ENCODE peak calls at places on chromosomes 13 and 19, in eight cellular contexts. W is fibroblast of lung, R is endodermal cell, N is brain microvascular endothelial cell, U is gastrocnemius medialis, T is GM23338, Y is lower lobe of right lung, P is fibroblast of mammary gland. X is an unnamed sample.

GRCh38 chr19:48897181-48897580 is 1.4 kb downstream of the TULP2 start:
- DNase-seq in T (no peak), P (no peak), N (no peak), U (no peak), W (no peak), Y (no peak), R (no peak), X (no peak)

GRCh38 chr19:45156231-45156630 is 4.6 kb downstream of the NKPD1 start:
- DNase-seq in Y (no peak), W (no peak), P (no peak), T (peak; percentile 54), R (peak; percentile 85), N (no peak), U (no peak), X (no peak)

GRCh38 chr13:75904012-75904411 is 267.9 kb downstream of the LMO7 start:
- DNase-seq in U (no peak), T (no peak), N (no peak), Y (no peak), P (no peak), W (no peak), R (no peak), X (no peak)

GRCh38 chr19:7751157-7751783 is 3.9 kb upstream of the CD209 start:
- DNase-seq in W (no peak), N (no peak), P (peak; percentile 18), Y (no peak), R (no peak), T (no peak), U (no peak), X (no peak)

GRCh38 chr19:28426902-28427232 is 786.1 kb downstream of the UQCRFS1 start:
- DNase-seq in Y (no peak), W (peak; percentile 1), U (no peak), P (peak; percentile 43), T (no peak), R (no peak), N (peak; percentile 42), X (peak; percentile 20)

GRCh38 chr13:83516781-83517180 is 365.5 kb downstream of the SLITRK1 start:
- DNase-seq in Y (no peak), T (no peak), U (no peak), R (no peak), W (no peak), N (no peak), P (no peak), X (no peak)

GRCh38 chr19:7326105-7326877 is 22.4 kb upstream of the ARHGEF18 start:
- DNase-seq in W (peak; percentile 11), T (peak; percentile 93), P (peak; percentile 36), N (peak; percentile 10), Y (no peak), U (no peak), R (peak; percentile 93), X (no peak)

GRCh38 chr19:50178859-50179537 is 15.9 kb upstream of the IZUMO2 start:
- DNase-seq in W (no peak), U (no peak), N (no peak), T (no peak), P (peak; percentile 19), Y (no peak), R (no peak), X (no peak)

GRCh38 chr19:3969435-3970312 is 1.2 kb downstream of the DAPK3 start:
- DNase-seq in W (peak; percentile 68), U (peak; percentile 75), P (peak; percentile 87), N (peak; percentile 81), Y (no peak), R (peak; percentile 88), T (peak; percentile 62), X (no peak)

GRCh38 chr19:35959040-35959967 is 23.1 kb downstream of the LRFN3 start:
- DNase-seq in N (no peak), U (no peak), R (peak; percentile 71), Y (peak; percentile 83), W (no peak), T (peak; percentile 57), P (no peak), X (no peak)

GRCh38 chr19:9251236-9251635 is 506 bp downstream of the OR7E24 start:
- DNase-seq in R (no peak), N (no peak), U (no peak), T (no peak), Y (no peak), P (no peak), W (no peak), X (no peak)

GRCh38 chr13:23928985-23929384 is 31.7 kb upstream of the C1QTNF9B start:
- DNase-seq in Y (no peak), R (no peak), N (peak; percentile 79), P (peak; percentile 89), T (no peak), U (no peak), W (peak; percentile 63), X (peak; percentile 49)

GRCh38 chr19:39408392-39409206 is 2.0 kb downstream of the ZFP36 start:
- DNase-seq in R (peak; percentile 64), Y (no peak), P (peak; percentile 69), U (peak; percentile 67), T (no peak), N (no peak), W (peak; percentile 70), X (no peak)

GRCh38 chr19:53394522-53394973 is 401 bp upstream of the ZNF765 start:
- DNase-seq in R (peak; percentile 89), W (no peak), N (no peak), T (peak; percentile 84), Y (peak; percentile 66), U (peak; percentile 13), P (peak; percentile 62), X (no peak)

GRCh38 chr13:58488251-58488650 is 856.7 kb downstream of the PCDH17 start:
- DNase-seq in Y (no peak), N (no peak), W (no peak), U (no peak), T (no peak), P (no peak), R (peak; percentile 69), X (no peak)

GRCh38 chr13:30142502-30143211 is 164.7 kb downstream of the KATNAL1 start:
- DNase-seq in Y (no peak), R (peak; percentile 71), T (peak; percentile 28), W (peak; percentile 94), N (peak; percentile 88), P (peak; percentile 97), U (no peak), X (peak; percentile 99)

GRCh38 chr19:32675720-32676185 is at the start of gene RGS9BP:
- DNase-seq in U (peak; percentile 87), P (peak; percentile 72), T (peak; percentile 64), Y (peak; percentile 90), R (peak; percentile 77), N (peak; percentile 39), W (peak; percentile 72), X (no peak)

GRCh38 chr19:32673573-32673972 is 1.4 kb downstream of the ANKRD27 start:
- DNase-seq in N (no peak), T (no peak), R (no peak), P (no peak), Y (no peak), U (no peak), W (no peak), X (no peak)

GRCh38 chr19:32676186-32676894 is 692 bp downstream of the RGS9BP start:
- DNase-seq in Y (no peak), W (no peak), R (peak; percentile 80), T (peak; percentile 62), U (no peak), P (no peak), N (no peak), X (no peak)

GRCh38 chr19:32674959-32675719 is at the start of gene ANKRD27:
- DNase-seq in R (peak; percentile 99), N (peak; percentile 96), P (peak; percentile 96), Y (peak; percentile 98), U (peak; percentile 97), T (peak; percentile 99), W (peak; percentile 97), X (peak; percentile 90)

GRCh38 chr19:32674153-32674958 is 624 bp downstream of the ANKRD27 start:
- DNase-seq in U (no peak), N (no peak), R (no peak), T (no peak), Y (no peak), W (no peak), P (no peak), X (no peak)
- H3K4me3 ChIP-seq in U (peak overlapping the region; percentile 95), N (peak overlapping the region; percentile 82), R (peak overlapping the region; percentile 90), T (peak overlapping the region; percentile 85), Y (peak overlapping the region; percentile 91), W (peak overlapping the region; percentile 52), P (peak overlapping the region; percentile 84), X (peak overlapping the region; percentile 76)

GRCh38 chr13:64471916-64472315 is 2758.2 kb downstream of the PCDH9 start:
- DNase-seq in N (no peak), T (peak; percentile 37), U (no peak), R (no peak), Y (no peak), W (peak; percentile 76), P (peak; percentile 30), X (peak; percentile 7)
- TF ChIP-seq CTCF in N (peak; percentile 41), T (no peak), U (no peak), R (peak; percentile 68), Y (no peak), W (no peak), P (peak; percentile 29), X (no peak)

GRCh38 chr13:52096062-52096461 is 32.8 kb downstream of the NEK5 start:
- DNase-seq in R (no peak), W (no peak), U (no peak), T (no peak), P (no peak), N (no peak), Y (no peak), X (no peak)
- H3K4me3 ChIP-seq in R (no peak overlapping the region), W (no peak overlapping the region), U (no peak overlapping the region), T (no peak overlapping the region), P (no peak overlapping the region), N (no peak overlapping the region), Y (no peak overlapping the region), X (no peak overlapping the region)

DNA sequence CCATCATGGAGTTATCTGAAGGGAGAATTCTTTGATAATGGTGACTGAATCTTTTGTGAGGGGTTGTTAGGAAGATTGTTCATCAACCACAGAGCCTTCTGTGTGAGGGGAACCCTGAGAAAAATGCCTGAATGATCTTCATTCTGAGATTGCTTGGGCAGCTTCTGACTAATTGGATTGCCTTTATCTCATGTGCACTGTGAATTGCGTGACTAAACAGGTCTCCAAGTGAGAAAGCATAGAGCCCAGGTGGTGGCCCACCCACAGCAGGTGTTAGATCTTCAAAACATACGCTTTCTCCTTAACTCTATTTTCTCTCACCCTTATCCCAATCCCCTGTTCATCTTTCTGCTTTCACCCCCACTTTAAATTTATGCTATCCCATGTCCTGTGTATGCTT is 58.3 kb downstream of the DOCK9 start:
- DNase-seq in T (no peak), Y (no peak), W (no peak), P (no peak), N (no peak), R (peak; percentile 52), U (no peak), X (no peak)
- TF ChIP-seq CTCF in T (no peak), Y (no peak), W (no peak), P (no peak), N (no peak), R (no peak), U (no peak), X (no peak)

DNA sequence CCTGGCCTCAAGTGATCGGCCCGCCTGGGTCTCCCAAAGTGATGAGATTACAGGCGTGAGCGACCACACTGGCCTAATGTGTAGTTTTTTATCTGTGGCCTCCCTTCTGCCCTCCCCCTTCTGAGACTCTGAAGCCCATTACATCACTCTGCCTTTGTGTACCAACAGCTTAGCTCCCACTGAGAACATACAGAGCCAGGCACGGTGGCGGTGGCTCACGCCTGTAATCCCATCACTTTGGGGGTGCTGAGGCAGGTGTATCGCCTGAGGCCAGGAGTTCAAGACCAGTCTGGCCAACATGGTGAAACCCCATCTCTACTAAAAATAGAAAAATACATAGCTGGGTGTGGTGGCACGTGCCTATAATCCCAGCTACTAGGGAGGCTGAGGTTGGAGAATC is 12.6 kb downstream of the NCR1 start:
- DNase-seq in W (no peak), R (peak; percentile 71), U (no peak), P (no peak), T (no peak), Y (no peak), N (no peak), X (no peak)
- H3K4me3 ChIP-seq in W (no peak overlapping the region), R (no peak overlapping the region), U (no peak overlapping the region), P (no peak overlapping the region), T (no peak overlapping the region), Y (no peak overlapping the region), N (no peak overlapping the region), X (no peak overlapping the region)